ENCODE peak calls at places on chromosomes 6 and 20, in seven cellular contexts. D is ovary, T is aorta, O is small intestine, V is trophoblast cell, B is breast epithelium, Y is keratinocyte. J is an unnamed sample. For H3K4me1, the result is how much of the 10 kb centered on the place peaks cover.

GRCh38 chr6:2110504-2110903 is 134.9 kb downstream of the GMDS start:
- DNase-seq in D (no peak), T (peak), O (no peak), V (peak), B (no peak), Y (no peak), J (no peak)

GRCh38 chr20:35739294-35740163 is 2.5 kb downstream of the RBM39 start:
- DNase-seq in D (no peak), T (no peak), O (no peak), V (peak), B (no peak), Y (no peak), J (peak)

GRCh38 chr20:19921349-19921793 is 95.8 kb upstream of the NAA20 start:
- DNase-seq in D (no peak), T (peak), O (no peak), V (no peak), B (no peak), Y (no peak), J (no peak)

GRCh38 chr6:116580198-116580597 is 8.9 kb downstream of the RWDD1 start:
- DNase-seq in D (no peak), T (no peak), O (no peak), V (peak), B (no peak), Y (no peak), J (no peak)

GRCh38 chr6:3895303-3895635 is 46.1 kb downstream of the FAM50B start:
- DNase-seq in D (no peak), T (no peak), O (no peak), V (no peak), B (no peak), Y (no peak), J (no peak)

GRCh38 chr6:15763827-15764226 is 101.0 kb upstream of the DTNBP1 start:
- DNase-seq in D (peak), T (no peak), O (peak), V (peak), B (no peak), Y (no peak), J (no peak)

GRCh38 chr6:164693934-164694333 is 615.5 kb downstream of the C6orf118 start:
- DNase-seq in D (no peak), T (no peak), O (no peak), V (no peak), B (no peak), Y (no peak), J (no peak)

GRCh38 chr6:1496836-1497592 is 107.6 kb downstream of the FOXF2 start:
- DNase-seq in D (no peak), T (no peak), O (no peak), V (no peak), B (no peak), Y (no peak), J (no peak)

GRCh38 chr20:22717466-22717865 is 133.1 kb upstream of the FOXA2 start:
- DNase-seq in D (no peak), T (peak), O (peak), V (no peak), B (no peak), Y (no peak), J (no peak)

GRCh38 chr6:89695667-89696066 is 57.1 kb upstream of the LYRM2 start:
- DNase-seq in D (no peak), T (no peak), O (no peak), V (no peak), B (no peak), Y (no peak), J (no peak)

GRCh38 chr20:18223399-18223798 is 64.9 kb upstream of the ZNF133 start:
- DNase-seq in D (no peak), T (no peak), O (peak), V (no peak), B (no peak), Y (peak), J (peak)

GRCh38 chr20:25220810-25221591 is 25.5 kb downstream of the ENTPD6 start:
- DNase-seq in D (no peak), T (no peak), O (no peak), V (no peak), B (no peak), Y (no peak), J (no peak)

GRCh38 chr6:137218473-137218916 is 690 bp downstream of the IFNGR1 start:
- DNase-seq in D (no peak), T (peak), O (peak), V (peak), B (no peak), Y (peak), J (peak)

GRCh38 chr6:109595998-109596397 is 95.0 kb downstream of the AK9 start:
- DNase-seq in D (no peak), T (no peak), O (no peak), V (peak), B (no peak), Y (no peak), J (peak)

DNA sequence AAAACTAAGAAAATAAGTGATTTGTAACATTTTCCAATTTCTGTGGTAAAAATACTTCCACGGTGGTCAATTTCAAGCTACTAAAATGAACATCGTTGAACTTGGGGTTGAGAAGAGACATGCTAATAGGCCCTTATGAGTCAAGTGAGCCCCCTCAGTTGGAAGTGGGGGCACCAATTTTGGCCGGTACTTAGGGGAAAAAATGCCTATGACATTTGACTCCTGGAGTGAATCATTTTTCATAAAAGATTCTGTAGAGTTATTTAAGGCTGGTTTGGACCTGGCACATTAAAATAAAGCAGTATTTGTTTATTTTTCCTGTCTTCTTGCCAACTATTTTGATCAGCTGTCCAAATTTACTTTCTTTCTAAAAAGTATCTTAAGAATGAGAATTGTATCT is 32.4 kb upstream of the CAP2 start:
- DNase-seq in D (no peak), T (no peak), O (no peak), V (no peak), B (no peak), Y (no peak), J (no peak)
- H3K4me1 ChIP-seq in D (under half), T (under half), O (under half), V (under half), B (under half), Y (under half), J (under half)

GRCh38 chr20:31608256-31608980 is 3.3 kb downstream of the ID1 start:
- DNase-seq in D (peak), T (peak), O (peak), V (peak), B (peak), Y (no peak), J (peak)

GRCh38 chr20:31605902-31606677 is 1.0 kb downstream of the ID1 start:
- DNase-seq in D (peak), T (no peak), O (no peak), V (peak), B (no peak), Y (no peak), J (peak)

GRCh38 chr20:31606678-31606927 is 1.5 kb downstream of the ID1 start:
- DNase-seq in D (no peak), T (no peak), O (no peak), V (peak), B (no peak), Y (no peak), J (no peak)

GRCh38 chr20:31606928-31607639 is 2.0 kb downstream of the ID1 start:
- DNase-seq in D (no peak), T (no peak), O (peak), V (peak), B (no peak), Y (no peak), J (peak)

GRCh38 chr20:31607640-31608255 is 2.7 kb downstream of the ID1 start:
- DNase-seq in D (no peak), T (no peak), O (no peak), V (peak), B (no peak), Y (no peak), J (peak)
- H3K4me1 ChIP-seq in D (under half), T (under half), O (under half), V (under half), B (under half), Y (half or more), J (half or more)

GRCh38 chr6:20210158-20210557 is 2.1 kb downstream of the MBOAT1 start:
- DNase-seq in D (no peak), T (no peak), O (no peak), V (no peak), B (no peak), Y (no peak), J (no peak)
- H3K4me1 ChIP-seq in D (under half), T (under half), O (under half), V (under half), B (under half), Y (under half), J (under half)

DNA sequence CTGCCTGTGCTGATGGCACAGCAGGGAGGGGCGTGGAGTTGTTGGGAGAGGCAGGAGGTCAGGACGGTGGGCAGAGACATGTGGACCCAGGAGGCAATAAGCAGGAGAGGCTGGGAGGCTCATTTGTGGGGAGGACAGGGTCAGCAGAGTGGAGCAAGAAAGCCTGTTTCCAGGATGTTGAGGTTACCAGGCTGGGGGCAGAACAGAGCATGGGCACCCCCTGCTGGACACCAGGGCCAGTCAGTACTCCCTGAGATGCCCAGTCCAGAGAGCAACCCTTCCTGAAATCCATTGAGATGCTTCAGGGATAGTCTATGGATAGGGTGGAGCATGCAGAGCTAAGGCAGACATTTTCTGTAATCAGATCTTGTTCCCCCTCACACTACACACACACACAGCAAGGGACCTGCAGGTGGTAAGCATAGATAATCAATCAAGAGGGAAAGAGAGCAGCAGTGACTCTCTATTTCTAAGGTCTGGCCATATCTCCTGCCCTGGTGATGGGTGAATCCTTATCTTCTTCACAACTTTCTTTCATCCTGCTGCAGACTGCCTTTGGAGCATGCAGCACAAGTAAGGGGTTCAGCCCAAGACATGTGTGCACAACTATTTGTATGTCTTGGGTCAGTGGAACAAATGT is 41.7 kb downstream of the MOCS1 start:
- DNase-seq in D (peak), T (peak), O (peak), V (peak), B (no peak), Y (no peak), J (peak)
- H3K4me1 ChIP-seq in D (under half), T (under half), O (under half), V (under half), B (under half), Y (under half), J (under half)

GRCh38 chr6:75378101-75378500 is 93.5 kb upstream of the TMEM30A start:
- DNase-seq in D (no peak), T (no peak), O (no peak), V (peak), B (no peak), Y (no peak), J (no peak)
- H3K4me1 ChIP-seq in D (under half), T (under half), O (under half), V (under half), B (under half), Y (under half), J (under half)

GRCh38 chr6:11221623-11222384 is 10.7 kb downstream of the NEDD9 start:
- DNase-seq in D (no peak), T (no peak), O (no peak), V (no peak), B (no peak), Y (no peak), J (no peak)
- H3K4me1 ChIP-seq in D (under half), T (under half), O (under half), V (under half), B (under half), Y (under half), J (under half)